ENCODE peak calls at places on chromosomes 16 and 17, in six cellular contexts. One of them, this sample, is unnamed.

GRCh38 chr17:8192070-8192815 is 2.3 kb upstream of the BORCS6 start:
- DNase-seq in kidney epithelial cell: peak
- DNase-seq in thoracic aorta: peak
- DNase-seq in OCI-LY7: peak
- DNase-seq in breast epithelium: peak
- DNase-seq in body of pancreas: peak
- DNase-seq in this sample: peak

GRCh38 chr16:23952128-23953041 is 116.6 kb downstream of the PRKCB start:
- DNase-seq in kidney epithelial cell: peak
- DNase-seq in body of pancreas: peak
- DNase-seq in thoracic aorta: no peak
- DNase-seq in breast epithelium: no peak
- DNase-seq in OCI-LY7: no peak
- DNase-seq in this sample: peak

GRCh38 chr17:33292184-33292980 is 713 bp downstream of the ASIC2 start:
- DNase-seq in body of pancreas: no peak
- DNase-seq in kidney epithelial cell: no peak
- DNase-seq in breast epithelium: no peak
- DNase-seq in thoracic aorta: no peak
- DNase-seq in OCI-LY7: no peak
- DNase-seq in this sample: no peak

GRCh38 chr16:74558873-74559272 is 48.0 kb downstream of the GLG1 start:
- DNase-seq in OCI-LY7: no peak
- DNase-seq in thoracic aorta: no peak
- DNase-seq in body of pancreas: no peak
- DNase-seq in kidney epithelial cell: no peak
- DNase-seq in breast epithelium: no peak
- DNase-seq in this sample: no peak

GRCh38 chr16:87416826-87417471 is 24.8 kb downstream of the MAP1LC3B start:
- DNase-seq in breast epithelium: no peak
- DNase-seq in OCI-LY7: peak
- DNase-seq in thoracic aorta: no peak
- DNase-seq in body of pancreas: peak
- DNase-seq in kidney epithelial cell: no peak
- DNase-seq in this sample: no peak

GRCh38 chr17:4950757-4951204 is at the start of gene ENO3:
- DNase-seq in OCI-LY7: peak
- DNase-seq in body of pancreas: no peak
- DNase-seq in kidney epithelial cell: no peak
- DNase-seq in breast epithelium: no peak
- DNase-seq in thoracic aorta: no peak
- DNase-seq in this sample: no peak

GRCh38 chr17:11908711-11909146 is 88.5 kb downstream of the ZNF18 start:
- DNase-seq in body of pancreas: no peak
- DNase-seq in kidney epithelial cell: no peak
- DNase-seq in breast epithelium: no peak
- DNase-seq in thoracic aorta: no peak
- DNase-seq in OCI-LY7: no peak
- DNase-seq in this sample: no peak

GRCh38 chr17:5364156-5364555 is 55.3 kb downstream of the NUP88 start:
- DNase-seq in breast epithelium: no peak
- DNase-seq in OCI-LY7: no peak
- DNase-seq in thoracic aorta: no peak
- DNase-seq in kidney epithelial cell: no peak
- DNase-seq in body of pancreas: no peak
- DNase-seq in this sample: no peak

GRCh38 chr17:43324205-43324893 is 74.4 kb upstream of the ARL4D start:
- DNase-seq in OCI-LY7: peak
- DNase-seq in breast epithelium: no peak
- DNase-seq in body of pancreas: no peak
- DNase-seq in kidney epithelial cell: peak
- DNase-seq in thoracic aorta: no peak
- DNase-seq in this sample: no peak

GRCh38 chr17:78759203-78759968 is 22.7 kb downstream of the CYTH1 start:
- DNase-seq in OCI-LY7: peak
- DNase-seq in breast epithelium: peak
- DNase-seq in thoracic aorta: no peak
- DNase-seq in body of pancreas: peak
- DNase-seq in kidney epithelial cell: no peak
- DNase-seq in this sample: no peak

GRCh38 chr16:88287219-88287618 is 95.5 kb upstream of the ZNF469 start:
- DNase-seq in kidney epithelial cell: no peak
- DNase-seq in OCI-LY7: peak
- DNase-seq in body of pancreas: no peak
- DNase-seq in thoracic aorta: no peak
- DNase-seq in breast epithelium: no peak
- DNase-seq in this sample: no peak

GRCh38 chr16:84520778-84521770 is 16.6 kb upstream of the MEAK7 start:
- DNase-seq in thoracic aorta: no peak
- DNase-seq in body of pancreas: no peak
- DNase-seq in kidney epithelial cell: no peak
- DNase-seq in breast epithelium: no peak
- DNase-seq in OCI-LY7: no peak
- DNase-seq in this sample: no peak

GRCh38 chr17:2194778-2195417 is 108.7 kb downstream of the SMG6 start:
- DNase-seq in breast epithelium: no peak
- DNase-seq in body of pancreas: no peak
- DNase-seq in OCI-LY7: no peak
- DNase-seq in kidney epithelial cell: no peak
- DNase-seq in thoracic aorta: no peak
- DNase-seq in this sample: no peak

GRCh38 chr16:84197487-84198128 is 6.7 kb downstream of the ADAD2 start:
- DNase-seq in breast epithelium: no peak
- DNase-seq in body of pancreas: no peak
- DNase-seq in kidney epithelial cell: no peak
- DNase-seq in thoracic aorta: no peak
- DNase-seq in OCI-LY7: no peak
- DNase-seq in this sample: no peak

GRCh38 chr16:87607223-87607622 is 4.9 kb downstream of the JPH3 start:
- DNase-seq in thoracic aorta: no peak
- DNase-seq in body of pancreas: no peak
- DNase-seq in kidney epithelial cell: no peak
- DNase-seq in breast epithelium: no peak
- DNase-seq in OCI-LY7: no peak
- DNase-seq in this sample: no peak

GRCh38 chr16:65576139-65576538 is 454.3 kb upstream of the CDH11 start:
- DNase-seq in OCI-LY7: no peak
- DNase-seq in kidney epithelial cell: no peak
- DNase-seq in breast epithelium: no peak
- DNase-seq in body of pancreas: no peak
- DNase-seq in thoracic aorta: no peak
- DNase-seq in this sample: no peak

GRCh38 chr16:81795193-81795592 is 16.1 kb downstream of the PLCG2 start:
- DNase-seq in kidney epithelial cell: no peak
- DNase-seq in breast epithelium: no peak
- DNase-seq in OCI-LY7: no peak
- DNase-seq in thoracic aorta: no peak
- DNase-seq in body of pancreas: no peak
- DNase-seq in this sample: no peak

GRCh38 chr16:31880322-31880979 is 6.8 kb downstream of the ZNF267 start:
- DNase-seq in OCI-LY7: no peak
- DNase-seq in body of pancreas: peak
- DNase-seq in thoracic aorta: no peak
- DNase-seq in breast epithelium: no peak
- DNase-seq in kidney epithelial cell: no peak
- DNase-seq in this sample: no peak

GRCh38 chr16:87689956-87690465 is 75.8 kb downstream of the KLHDC4 start:
- DNase-seq in body of pancreas: no peak
- DNase-seq in kidney epithelial cell: no peak
- DNase-seq in OCI-LY7: no peak
- DNase-seq in breast epithelium: no peak
- DNase-seq in thoracic aorta: no peak
- DNase-seq in this sample: no peak

GRCh38 chr17:17445925-17446665 is 30.7 kb upstream of the MED9 start:
- DNase-seq in thoracic aorta: no peak
- DNase-seq in body of pancreas: peak
- DNase-seq in breast epithelium: peak
- DNase-seq in kidney epithelial cell: peak
- DNase-seq in OCI-LY7: no peak
- DNase-seq in this sample: no peak

GRCh38 chr16:27223226-27223610 is 19.9 kb downstream of the KDM8 start:
- DNase-seq in breast epithelium: no peak
- DNase-seq in body of pancreas: no peak
- DNase-seq in thoracic aorta: no peak
- DNase-seq in kidney epithelial cell: no peak
- DNase-seq in OCI-LY7: no peak
- DNase-seq in this sample: no peak

GRCh38 chr16:27221576-27222498 is 18.5 kb downstream of the KDM8 start:
- DNase-seq in thoracic aorta: no peak
- DNase-seq in kidney epithelial cell: no peak
- DNase-seq in body of pancreas: peak
- DNase-seq in breast epithelium: no peak
- DNase-seq in OCI-LY7: no peak
- DNase-seq in this sample: peak

GRCh38 chr16:27224271-27224737 is 21.0 kb downstream of the KDM8 start:
- DNase-seq in breast epithelium: no peak
- DNase-seq in kidney epithelial cell: no peak
- DNase-seq in thoracic aorta: no peak
- DNase-seq in OCI-LY7: no peak
- DNase-seq in body of pancreas: no peak
- DNase-seq in this sample: no peak

GRCh38 chr16:27223701-27224100 is 20.4 kb downstream of the KDM8 start:
- DNase-seq in kidney epithelial cell: no peak
- DNase-seq in body of pancreas: no peak
- DNase-seq in OCI-LY7: no peak
- DNase-seq in breast epithelium: no peak
- DNase-seq in thoracic aorta: no peak
- DNase-seq in this sample: no peak

GRCh38 chr16:27222499-27223225 is 19.3 kb downstream of the KDM8 start:
- DNase-seq in body of pancreas: peak
- DNase-seq in kidney epithelial cell: no peak
- DNase-seq in thoracic aorta: no peak
- DNase-seq in OCI-LY7: no peak
- DNase-seq in breast epithelium: no peak
- DNase-seq in this sample: no peak
- TF ChIP-seq CTCF in body of pancreas: no peak
- TF ChIP-seq CTCF in kidney epithelial cell: no peak
- TF ChIP-seq CTCF in thoracic aorta: no peak
- TF ChIP-seq CTCF in OCI-LY7: no peak
- TF ChIP-seq CTCF in breast epithelium: no peak
- TF ChIP-seq CTCF in this sample: no peak

DNA sequence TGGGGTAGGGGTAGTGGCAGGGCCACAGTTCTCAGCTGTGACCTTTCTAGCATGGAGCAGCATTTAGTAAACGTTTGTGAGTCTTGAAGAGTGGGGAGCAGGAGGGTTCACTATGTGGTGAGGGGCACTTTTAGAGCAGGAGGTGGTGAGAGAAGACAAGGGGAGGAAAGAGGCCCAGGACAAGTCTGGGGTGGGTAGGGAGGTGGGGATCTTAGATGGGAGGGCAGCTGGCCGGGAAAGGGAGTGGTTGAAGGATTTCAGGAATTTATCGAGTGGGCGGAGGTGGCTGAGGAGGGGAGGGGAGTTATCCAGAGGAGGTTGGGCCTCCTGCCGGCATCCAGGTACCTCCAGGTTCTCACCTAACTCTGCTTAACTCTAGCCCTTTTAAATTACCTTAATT is 1.9 kb downstream of the CLEC16A start:
- DNase-seq in kidney epithelial cell: no peak
- DNase-seq in body of pancreas: no peak
- DNase-seq in breast epithelium: no peak
- DNase-seq in OCI-LY7: no peak
- DNase-seq in thoracic aorta: no peak
- DNase-seq in this sample: no peak
- H3K4me3 ChIP-seq in kidney epithelial cell: no peak
- H3K4me3 ChIP-seq in body of pancreas: no peak
- H3K4me3 ChIP-seq in breast epithelium: peak
- H3K4me3 ChIP-seq in OCI-LY7: peak
- H3K4me3 ChIP-seq in thoracic aorta: peak
- H3K4me3 ChIP-seq in this sample: peak

DNA sequence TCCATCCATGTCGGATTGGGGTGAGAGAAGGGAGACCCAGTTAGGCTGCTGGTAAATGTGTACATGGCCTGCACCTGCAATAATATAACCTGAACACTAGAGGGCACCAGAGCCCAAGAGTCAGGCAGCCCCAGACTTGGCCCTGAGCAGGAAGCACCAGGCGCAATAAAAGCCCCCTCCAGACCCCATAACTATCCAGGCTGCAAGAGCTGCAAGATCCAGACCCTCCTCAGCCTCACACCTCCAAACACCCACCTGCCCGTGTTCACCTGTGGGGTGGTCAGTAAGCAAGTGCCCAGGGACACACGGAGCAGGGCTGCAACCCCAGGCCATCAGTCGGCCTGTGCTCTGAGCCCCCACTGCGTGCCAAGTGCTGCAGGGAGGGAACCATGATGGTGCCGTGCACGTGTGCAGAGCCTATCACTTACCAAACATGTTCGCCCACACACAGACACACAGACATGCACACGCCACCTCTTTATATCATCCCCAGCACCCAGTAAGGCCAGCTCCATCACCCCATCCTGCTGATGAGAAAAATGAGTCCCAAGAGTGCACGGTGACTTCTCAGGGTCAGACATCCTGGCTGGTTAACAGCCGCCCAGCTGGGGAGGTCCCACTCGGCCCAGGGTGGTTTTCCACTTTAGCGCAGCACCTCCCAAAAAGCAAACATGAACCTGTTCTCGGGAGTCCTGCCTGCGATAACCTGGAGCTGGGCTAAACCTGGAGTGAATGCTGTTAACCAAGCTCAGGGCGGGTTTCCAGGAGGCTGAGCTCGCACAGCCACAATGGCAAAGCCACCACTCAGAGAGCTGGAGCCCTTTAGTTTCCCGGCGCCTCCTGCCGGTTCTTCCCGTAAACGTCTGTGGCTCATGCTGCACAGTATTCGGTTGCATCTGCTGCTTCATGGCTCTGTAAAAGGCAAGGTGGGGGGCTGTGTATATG is 439.8 kb downstream of the SOX9 start:
- DNase-seq in thoracic aorta: no peak
- DNase-seq in kidney epithelial cell: no peak
- DNase-seq in breast epithelium: no peak
- DNase-seq in OCI-LY7: peak
- DNase-seq in body of pancreas: peak
- DNase-seq in this sample: no peak
- TF ChIP-seq CTCF in thoracic aorta: peak
- TF ChIP-seq CTCF in kidney epithelial cell: peak
- TF ChIP-seq CTCF in breast epithelium: peak
- TF ChIP-seq CTCF in OCI-LY7: peak
- TF ChIP-seq CTCF in body of pancreas: peak
- TF ChIP-seq CTCF in this sample: peak

GRCh38 chr16:54193013-54193655 is 93.5 kb downstream of the IRX3 start:
- DNase-seq in kidney epithelial cell: no peak
- DNase-seq in OCI-LY7: no peak
- DNase-seq in body of pancreas: no peak
- DNase-seq in thoracic aorta: no peak
- DNase-seq in breast epithelium: no peak
- DNase-seq in this sample: no peak

GRCh38 chr16:54191163-54191562 is 95.4 kb downstream of the IRX3 start:
- DNase-seq in thoracic aorta: no peak
- DNase-seq in body of pancreas: no peak
- DNase-seq in OCI-LY7: no peak
- DNase-seq in breast epithelium: no peak
- DNase-seq in kidney epithelial cell: no peak
- DNase-seq in this sample: no peak

GRCh38 chr16:54191592-54191991 is 95.0 kb downstream of the IRX3 start:
- DNase-seq in breast epithelium: no peak
- DNase-seq in kidney epithelial cell: no peak
- DNase-seq in OCI-LY7: no peak
- DNase-seq in thoracic aorta: no peak
- DNase-seq in body of pancreas: no peak
- DNase-seq in this sample: no peak

GRCh38 chr16:54194008-54194731 is 92.4 kb downstream of the IRX3 start:
- DNase-seq in OCI-LY7: no peak
- DNase-seq in body of pancreas: peak
- DNase-seq in breast epithelium: peak
- DNase-seq in kidney epithelial cell: no peak
- DNase-seq in thoracic aorta: peak
- DNase-seq in this sample: peak

GRCh38 chr16:54193656-54194007 is 93.0 kb downstream of the IRX3 start:
- DNase-seq in kidney epithelial cell: no peak
- DNase-seq in breast epithelium: peak
- DNase-seq in OCI-LY7: peak
- DNase-seq in thoracic aorta: peak
- DNase-seq in body of pancreas: peak
- DNase-seq in this sample: peak
- H3K4me3 ChIP-seq in kidney epithelial cell: no peak
- H3K4me3 ChIP-seq in breast epithelium: peak
- H3K4me3 ChIP-seq in OCI-LY7: no peak
- H3K4me3 ChIP-seq in thoracic aorta: peak
- H3K4me3 ChIP-seq in body of pancreas: no peak
- H3K4me3 ChIP-seq in this sample: peak